ENCODE peak calls at places on chromosomes 7 and 10, in eight cellular contexts. V is fibroblast of mammary gland, M is H9, N is neural crest cell, J is AG09309, O is pancreas, Q is nephron progenitor cell, Y is ovary. T is an unnamed sample.

GRCh38 chr7:79912213-79912633 is 222.4 kb upstream of the GNAI1 start:
- DNase-seq in N (no peak), V (no peak), J (no peak), Q (no peak), Y (no peak), O (no peak), M (no peak), T (peak)

GRCh38 chr7:34453150-34453549 is 204.9 kb upstream of the NPSR1 start:
- DNase-seq in O (no peak), M (no peak), Y (no peak), J (no peak), N (no peak), V (peak), Q (no peak), T (no peak)

GRCh38 chr7:2972531-2973161 is 71.0 kb downstream of the CARD11 start:
- DNase-seq in J (no peak), O (no peak), Q (no peak), M (no peak), Y (no peak), N (no peak), V (no peak), T (no peak)

GRCh38 chr7:120843121-120843520 is 14.8 kb downstream of the TSPAN12 start:
- DNase-seq in Q (no peak), J (no peak), M (no peak), V (peak), N (no peak), Y (no peak), O (no peak), T (no peak)

GRCh38 chr7:44761207-44762161 is 12.8 kb downstream of the ZMIZ2 start:
- DNase-seq in J (no peak), V (peak), M (peak), N (no peak), O (no peak), Q (no peak), Y (peak), T (no peak)

GRCh38 chr10:12629767-12630165 is 280.4 kb downstream of the CAMK1D start:
- DNase-seq in O (no peak), Q (no peak), J (no peak), N (no peak), V (no peak), Y (no peak), M (no peak), T (no peak)

GRCh38 chr7:107570298-107570697 is 6.5 kb downstream of the DUS4L start:
- DNase-seq in N (no peak), M (no peak), V (no peak), J (no peak), Q (no peak), Y (no peak), O (no peak), T (no peak)

GRCh38 chr7:107069457-107069856 is 25.0 kb downstream of the PRKAR2B start:
- DNase-seq in Y (no peak), M (no peak), J (no peak), O (no peak), V (no peak), Q (no peak), N (no peak), T (no peak)

GRCh38 chr7:131602304-131602993 is 46.0 kb upstream of the PODXL start:
- DNase-seq in N (no peak), O (no peak), M (no peak), Y (no peak), V (no peak), Q (no peak), J (no peak), T (no peak)

GRCh38 chr7:22231141-22231540 is 125.8 kb downstream of the RAPGEF5 start:
- DNase-seq in J (no peak), M (no peak), N (no peak), V (no peak), Q (no peak), O (no peak), Y (no peak), T (no peak)

GRCh38 chr10:44389150-44389549 is 4.3 kb upstream of the CXCL12 start:
- DNase-seq in M (no peak), J (no peak), N (no peak), O (peak), V (no peak), Q (no peak), Y (no peak), T (no peak)

GRCh38 chr7:85719981-85720963 is 533.4 kb upstream of the SEMA3D start:
- DNase-seq in J (peak), Q (no peak), M (no peak), V (peak), Y (no peak), N (no peak), O (no peak), T (no peak)

GRCh38 chr7:142797799-142798377 is 27.1 kb downstream of the PRSS2 start:
- DNase-seq in O (no peak), Y (no peak), N (no peak), V (no peak), J (no peak), M (peak), Q (no peak), T (peak)

GRCh38 chr10:26457088-26457487 is 18.9 kb downstream of the APBB1IP start:
- DNase-seq in N (no peak), M (no peak), V (no peak), Y (no peak), O (no peak), J (no peak), Q (no peak), T (no peak)

GRCh38 chr7:79420464-79420863 is 33.0 kb downstream of the MAGI2 start:
- DNase-seq in O (no peak), J (peak), M (no peak), Q (no peak), Y (no peak), N (no peak), V (peak), T (no peak)

GRCh38 chr7:33459340-33459751 is 330.0 kb downstream of the BBS9 start:
- DNase-seq in V (peak), J (peak), N (no peak), M (peak), O (no peak), Q (peak), Y (no peak), T (no peak)

GRCh38 chr7:80665526-80665925 is 27.1 kb downstream of the CD36 start:
- DNase-seq in V (no peak), M (no peak), Y (no peak), Q (no peak), N (no peak), O (no peak), J (no peak), T (no peak)

GRCh38 chr10:61897671-61898434 is 3.6 kb upstream of the ARID5B start:
- DNase-seq in Y (peak), O (peak), Q (peak), M (peak), J (no peak), V (peak), N (no peak), T (peak)

GRCh38 chr7:22851140-22851539 is 28.5 kb upstream of the TOMM7 start:
- DNase-seq in N (no peak), Y (no peak), V (no peak), J (no peak), O (no peak), M (no peak), Q (no peak), T (no peak)

GRCh38 chr7:157502701-157503111 is 165.9 kb downstream of the DNAJB6 start:
- DNase-seq in O (no peak), N (no peak), J (no peak), M (peak), V (peak), Q (no peak), Y (no peak), T (peak)

GRCh38 chr7:43758861-43759683 is 592 bp downstream of the BLVRA start:
- DNase-seq in J (no peak), Q (peak), V (no peak), N (peak), Y (peak), O (peak), M (no peak), T (peak)

GRCh38 chr10:123784216-123784615 is 107.4 kb downstream of the CPXM2 start:
- DNase-seq in V (no peak), O (no peak), Q (no peak), M (no peak), Y (no peak), N (no peak), J (no peak), T (no peak)

GRCh38 chr10:33519130-33519860 is 184.8 kb upstream of the NRP1 start:
- DNase-seq in V (no peak), J (no peak), Y (no peak), O (no peak), N (no peak), M (no peak), Q (no peak), T (no peak)

GRCh38 chr7:151379534-151380198 is 30.2 kb downstream of the WDR86 start:
- DNase-seq in M (peak), V (no peak), Q (no peak), J (no peak), N (no peak), O (no peak), Y (no peak), T (no peak)

GRCh38 chr7:138072726-138073125 is 3.5 kb upstream of the AKR1D1 start:
- DNase-seq in Y (no peak), M (peak), N (no peak), J (no peak), V (no peak), Q (no peak), O (no peak), T (no peak)

GRCh38 chr7:29859089-29859488 is 52.8 kb downstream of the WIPF3 start:
- DNase-seq in O (no peak), Y (no peak), V (no peak), M (no peak), Q (no peak), J (no peak), N (no peak), T (no peak)

GRCh38 chr10:1788401-1788800 is 51.1 kb upstream of the ADARB2 start:
- DNase-seq in V (no peak), M (no peak), Q (no peak), Y (no peak), J (no peak), N (no peak), O (no peak), T (no peak)

GRCh38 chr7:15862016-15862780 is 175.7 kb upstream of the MEOX2 start:
- DNase-seq in N (no peak), V (no peak), Q (no peak), O (no peak), J (no peak), M (no peak), Y (no peak), T (no peak)

GRCh38 chr7:30734497-30734896 is 17.4 kb upstream of the INMT start:
- DNase-seq in J (no peak), Y (no peak), M (no peak), N (no peak), Q (no peak), V (no peak), O (no peak), T (no peak)

GRCh38 chr7:77799078-77799964 is 748 bp downstream of the PHTF2 start:
- DNase-seq in Y (peak), N (peak), J (no peak), V (peak), O (peak), Q (peak), M (peak), T (peak)
- TF ChIP-seq CTCF in Y (no peak), N (peak), J (no peak), V (no peak), O (no peak), Q (no peak), M (no peak), T (no peak)

GRCh38 chr7:82416402-82416801 is 27.2 kb downstream of the CACNA2D1 start:
- DNase-seq in V (no peak), N (no peak), J (no peak), O (no peak), Q (no peak), M (no peak), Y (no peak), T (no peak)
- TF ChIP-seq CTCF in V (no peak), N (no peak), J (no peak), O (no peak), Q (no peak), M (no peak), Y (no peak), T (no peak)

GRCh38 chr10:23438547-23439451 is at the start of gene OTUD1:
- DNase-seq in M (peak), O (peak), V (peak), J (peak), Y (peak), N (peak), Q (peak), T (peak)
- TF ChIP-seq CTCF in M (no peak), O (no peak), V (no peak), J (no peak), Y (peak), N (peak), Q (no peak), T (no peak)

DNA sequence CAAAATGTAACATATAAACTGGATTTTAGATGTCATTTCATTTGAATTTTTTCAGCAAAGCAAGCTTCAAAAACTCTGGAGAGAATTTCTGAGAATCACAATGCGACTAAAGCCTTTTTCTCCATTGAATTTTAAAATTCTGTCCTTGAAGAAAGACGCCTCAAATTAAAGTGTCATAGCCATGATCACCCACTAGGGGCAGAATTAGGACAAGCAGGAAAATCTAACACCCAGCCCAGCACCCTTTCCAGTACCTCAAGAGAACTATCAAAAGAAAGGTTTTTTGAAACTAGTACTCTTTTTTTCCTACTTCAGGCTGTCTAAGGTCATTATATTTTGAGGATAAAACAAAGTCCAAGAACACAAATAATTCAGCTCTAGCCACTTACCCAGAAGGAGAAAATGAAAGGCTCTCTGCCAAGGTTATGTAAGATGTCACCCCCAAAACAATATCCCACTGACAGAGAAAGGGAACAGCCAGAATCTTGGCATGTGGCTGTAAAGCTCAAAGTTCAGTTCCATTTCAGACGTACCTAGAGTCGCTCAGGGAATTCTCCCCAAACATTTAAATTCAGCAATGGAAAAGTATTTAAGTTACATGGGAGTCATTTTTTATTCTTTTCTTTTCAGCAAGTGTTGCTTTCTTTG is 299.4 kb downstream of the SNX13 start:
- DNase-seq in M (no peak), Y (no peak), J (no peak), Q (peak), V (peak), O (peak), N (peak), T (peak)
- TF ChIP-seq CTCF in M (peak), Y (no peak), J (peak), Q (peak), V (peak), O (peak), N (peak), T (peak)